ENCODE peak calls at places on chromosome 20, in five cellular contexts. One of them, this sample, is unnamed.

GRCh38 chr20:64044484-64045247 is 4.8 kb downstream of the SOX18 start:
- DNase-seq in T47D: peak
- DNase-seq in glutamatergic neuron: no peak
- DNase-seq in anterior cingulate cortex: no peak
- DNase-seq in NCI-H1436: no peak
- DNase-seq in this sample: no peak

GRCh38 chr20:52219441-52219840 is 27.9 kb upstream of the ZFP64 start:
- DNase-seq in glutamatergic neuron: no peak
- DNase-seq in NCI-H1436: no peak
- DNase-seq in anterior cingulate cortex: no peak
- DNase-seq in T47D: no peak
- DNase-seq in this sample: no peak

GRCh38 chr20:14344746-14345145 is 7.3 kb upstream of the FLRT3 start:
- DNase-seq in anterior cingulate cortex: no peak
- DNase-seq in glutamatergic neuron: no peak
- DNase-seq in T47D: no peak
- DNase-seq in NCI-H1436: no peak
- DNase-seq in this sample: no peak

GRCh38 chr20:61314326-61315010 is 62.4 kb downstream of the CDH4 start:
- DNase-seq in T47D: no peak
- DNase-seq in anterior cingulate cortex: no peak
- DNase-seq in glutamatergic neuron: no peak
- DNase-seq in NCI-H1436: no peak
- DNase-seq in this sample: no peak

GRCh38 chr20:62595491-62595890 is 46.8 kb upstream of the SLCO4A1 start:
- DNase-seq in NCI-H1436: no peak
- DNase-seq in glutamatergic neuron: no peak
- DNase-seq in anterior cingulate cortex: no peak
- DNase-seq in T47D: no peak
- DNase-seq in this sample: no peak

GRCh38 chr20:49759266-49759950 is 45.7 kb upstream of the B4GALT5 start:
- DNase-seq in anterior cingulate cortex: no peak
- DNase-seq in glutamatergic neuron: no peak
- DNase-seq in T47D: no peak
- DNase-seq in NCI-H1436: no peak
- DNase-seq in this sample: no peak

GRCh38 chr20:53767206-53767924 is 173.7 kb upstream of the ZNF217 start:
- DNase-seq in NCI-H1436: no peak
- DNase-seq in T47D: no peak
- DNase-seq in glutamatergic neuron: peak
- DNase-seq in anterior cingulate cortex: no peak
- DNase-seq in this sample: no peak

GRCh38 chr20:8656335-8656734 is 412.6 kb upstream of the PLCB4 start:
- DNase-seq in NCI-H1436: no peak
- DNase-seq in glutamatergic neuron: no peak
- DNase-seq in T47D: no peak
- DNase-seq in anterior cingulate cortex: no peak
- DNase-seq in this sample: no peak

GRCh38 chr20:23667666-23668065 is 21.2 kb downstream of the CST4 start:
- DNase-seq in NCI-H1436: no peak
- DNase-seq in glutamatergic neuron: no peak
- DNase-seq in T47D: no peak
- DNase-seq in anterior cingulate cortex: no peak
- DNase-seq in this sample: no peak

GRCh38 chr20:51978081-51978501 is 175.8 kb upstream of the SALL4 start:
- DNase-seq in glutamatergic neuron: no peak
- DNase-seq in anterior cingulate cortex: no peak
- DNase-seq in T47D: no peak
- DNase-seq in NCI-H1436: no peak
- DNase-seq in this sample: peak

GRCh38 chr20:7146552-7147219 is 379.2 kb downstream of the BMP2 start:
- DNase-seq in NCI-H1436: peak
- DNase-seq in anterior cingulate cortex: no peak
- DNase-seq in T47D: no peak
- DNase-seq in glutamatergic neuron: peak
- DNase-seq in this sample: no peak

GRCh38 chr20:47468290-47469050 is 33.2 kb upstream of the NCOA3 start:
- DNase-seq in anterior cingulate cortex: no peak
- DNase-seq in glutamatergic neuron: no peak
- DNase-seq in T47D: no peak
- DNase-seq in NCI-H1436: no peak
- DNase-seq in this sample: peak

GRCh38 chr20:42392417-42392816 is 774.2 kb upstream of the CHD6 start:
- DNase-seq in NCI-H1436: no peak
- DNase-seq in glutamatergic neuron: no peak
- DNase-seq in anterior cingulate cortex: no peak
- DNase-seq in T47D: no peak
- DNase-seq in this sample: no peak

GRCh38 chr20:59515013-59515905 is 89.1 kb upstream of the PHACTR3 start:
- DNase-seq in anterior cingulate cortex: peak
- DNase-seq in T47D: peak
- DNase-seq in NCI-H1436: no peak
- DNase-seq in glutamatergic neuron: peak
- DNase-seq in this sample: peak

GRCh38 chr20:3068986-3069900 is 2.2 kb upstream of the OXT start:
- DNase-seq in glutamatergic neuron: no peak
- DNase-seq in T47D: no peak
- DNase-seq in anterior cingulate cortex: no peak
- DNase-seq in NCI-H1436: peak
- DNase-seq in this sample: peak

GRCh38 chr20:50727792-50728485 is 3.4 kb upstream of the PARD6B start:
- DNase-seq in anterior cingulate cortex: no peak
- DNase-seq in NCI-H1436: no peak
- DNase-seq in glutamatergic neuron: no peak
- DNase-seq in T47D: no peak
- DNase-seq in this sample: no peak

GRCh38 chr20:51428451-51429143 is 113.9 kb downstream of the NFATC2 start:
- DNase-seq in T47D: no peak
- DNase-seq in NCI-H1436: no peak
- DNase-seq in glutamatergic neuron: no peak
- DNase-seq in anterior cingulate cortex: no peak
- DNase-seq in this sample: no peak

GRCh38 chr20:5369622-5370021 is 52.9 kb upstream of the PROKR2 start:
- DNase-seq in glutamatergic neuron: no peak
- DNase-seq in NCI-H1436: no peak
- DNase-seq in T47D: no peak
- DNase-seq in anterior cingulate cortex: no peak
- DNase-seq in this sample: no peak

GRCh38 chr20:32472581-32473207 is 112.4 kb downstream of the NOL4L start:
- DNase-seq in T47D: no peak
- DNase-seq in NCI-H1436: no peak
- DNase-seq in glutamatergic neuron: no peak
- DNase-seq in anterior cingulate cortex: no peak
- DNase-seq in this sample: no peak

This sample was measured in NCI-H526 treated with DMSO at 0.1 percent for 48 hours.